ENCODE peak calls at places on chromosomes 13 and 19, in five cellular contexts. K, Z, L, C and W are unnamed samples.
A peak's percentile ranks its signal among the peaks of the same experiment; 100 is the strongest.

GRCh38 chr19:4515732-4516131 is 2.6 kb downstream of the PLIN4 start:
- DNase-seq in K (no peak), Z (no peak), L (no peak), C (no peak), W (no peak)

GRCh38 chr19:19860756-19861390 is 4.8 kb upstream of the ZNF253 start:
- DNase-seq in K (no peak), Z (no peak), L (peak; percentile 75), C (no peak), W (peak; percentile 35)

GRCh38 chr13:85520445-85520844 is 278.8 kb downstream of the SLITRK6 start:
- DNase-seq in K (peak; percentile 79), Z (no peak), L (no peak), C (peak; percentile 26), W (no peak)

GRCh38 chr13:113837554-113838355 is 26.1 kb downstream of the GAS6 start:
- DNase-seq in K (peak; percentile 98), Z (peak; percentile 53), L (no peak), C (peak; percentile 98), W (no peak)

GRCh38 chr13:61410669-61411297 is 4.9 kb downstream of the PCDH20 start:
- DNase-seq in K (peak; percentile 8), Z (no peak), L (peak; percentile 16), C (peak; percentile 8), W (no peak)

GRCh38 chr19:39327990-39328705 is 7.5 kb upstream of the LRFN1 start:
- DNase-seq in K (peak; percentile 53), Z (no peak), L (peak; percentile 93), C (peak; percentile 65), W (peak; percentile 85)

GRCh38 chr19:7191946-7192691 is 102.1 kb downstream of the INSR start:
- DNase-seq in K (no peak), Z (no peak), L (no peak), C (no peak), W (peak; percentile 72)

GRCh38 chr19:29247912-29248311 is 35.0 kb upstream of the UQCRFS1 start:
- DNase-seq in K (no peak), Z (no peak), L (no peak), C (no peak), W (no peak)

GRCh38 chr19:54154603-54155345 is 4.7 kb downstream of the LENG1 start:
- DNase-seq in K (no peak), Z (no peak), L (no peak), C (no peak), W (peak; percentile 71)

GRCh38 chr13:112624602-112625430 is 36.9 kb upstream of the TUBGCP3 start:
- DNase-seq in K (no peak), Z (no peak), L (no peak), C (no peak), W (no peak)

GRCh38 chr19:39599116-39599515 is 3.2 kb upstream of the LGALS13 start:
- DNase-seq in K (peak; percentile 27), Z (no peak), L (peak; percentile 77), C (peak; percentile 18), W (peak; percentile 2)

GRCh38 chr13:64819081-64819480 is 2411.1 kb downstream of the PCDH9 start:
- DNase-seq in K (peak; percentile 5), Z (no peak), L (no peak), C (no peak), W (no peak)

GRCh38 chr19:46608581-46609345 is 7.6 kb downstream of the CALM3 start:
- DNase-seq in K (no peak), Z (no peak), L (no peak), C (no peak), W (no peak)

GRCh38 chr19:4970558-4971423 is 1.9 kb downstream of the KDM4B start:
- DNase-seq in K (no peak), Z (no peak), L (peak; percentile 65), C (peak; percentile 71), W (no peak)

GRCh38 chr19:19732579-19733501 is at the start of gene ZNF14:
- DNase-seq in K (peak; percentile 90), Z (peak; percentile 83), L (peak; percentile 98), C (peak; percentile 94), W (peak; percentile 89)

GRCh38 chr13:113934576-113934975 is 39.3 kb downstream of the C13orf46 start:
- DNase-seq in K (no peak), Z (no peak), L (no peak), C (no peak), W (no peak)

GRCh38 chr13:48475230-48475629 is 57.6 kb downstream of the RCBTB2 start:
- DNase-seq in K (no peak), Z (no peak), L (no peak), C (no peak), W (no peak)

DNA sequence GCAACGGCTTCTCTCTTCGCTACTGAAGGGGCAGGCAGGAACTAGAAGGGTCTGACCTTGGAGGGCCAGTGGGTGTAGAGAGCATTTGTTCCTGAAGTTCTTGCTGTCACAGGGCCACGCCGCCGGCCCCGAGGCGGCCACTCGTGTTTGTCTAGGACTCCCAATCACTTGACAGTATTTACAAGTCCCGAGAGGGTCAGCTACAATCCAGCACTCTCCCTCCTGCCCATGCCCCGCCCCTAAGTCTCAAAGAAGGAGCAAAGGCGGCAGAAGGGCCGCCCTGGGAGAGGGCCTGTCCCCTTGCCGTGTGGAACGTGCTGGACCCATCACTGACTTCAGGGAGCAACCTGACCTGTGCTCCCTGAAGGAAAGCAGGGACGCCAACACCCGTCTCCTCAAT is 118.5 kb downstream of the STK24 start:
- DNase-seq in K (no peak), Z (no peak), L (no peak), C (no peak), W (no peak)
- H3K36me3 ChIP-seq in K (peaks cover 50% of the 10 kb centered on the region), Z (peaks cover 98% of the 10 kb centered on the region), L (no peaks in the 10 kb centered on the region), C (peaks cover 75% of the 10 kb centered on the region), W (peaks cover 14% of the 10 kb centered on the region)

GRCh38 chr13:92896842-92897241 is 329.8 kb upstream of the GPC6 start:
- DNase-seq in K (peak; percentile 21), Z (no peak), L (peak; percentile 57), C (peak; percentile 14), W (no peak)
- H3K9me3 ChIP-seq in K (no peaks in the 10 kb centered on the region), Z (no peaks in the 10 kb centered on the region), L (no peaks in the 10 kb centered on the region), C (peaks cover 11% of the 10 kb centered on the region), W (no peaks in the 10 kb centered on the region)

DNA sequence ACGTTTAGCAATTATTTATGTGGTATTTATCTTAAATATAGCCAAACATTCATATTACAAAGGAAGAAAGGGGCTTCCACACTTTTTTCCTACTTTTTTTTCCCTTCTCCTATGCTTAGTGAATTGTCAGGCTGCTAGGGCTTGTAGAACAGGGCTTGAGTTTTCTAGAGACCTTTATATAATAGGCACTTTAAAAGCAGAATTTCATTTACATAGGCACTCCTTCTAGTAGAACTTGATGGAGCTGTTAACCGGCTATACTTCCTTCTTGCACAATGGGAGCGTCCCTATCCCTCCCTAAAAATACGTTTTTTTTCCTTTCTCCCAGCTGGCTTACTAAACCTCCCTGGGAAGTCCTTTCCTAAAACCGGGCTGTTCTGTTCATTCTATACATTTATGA is 1.1 kb downstream of the TRIM13 start:
- DNase-seq in K (no peak), Z (no peak), L (no peak), C (no peak), W (no peak)
- H3K36me3 ChIP-seq in K (peaks cover 14% of the 10 kb centered on the region), Z (peaks cover 46% of the 10 kb centered on the region), L (peaks cover 27% of the 10 kb centered on the region), C (peaks cover 59% of the 10 kb centered on the region), W (no peaks in the 10 kb centered on the region)

GRCh38 chr19:21559444-21559843 is 54.0 kb downstream of the ZNF429 start:
- DNase-seq in K (no peak), Z (no peak), L (no peak), C (no peak), W (no peak)
- H3K9me3 ChIP-seq in K (peaks cover 43% of the 10 kb centered on the region), Z (peaks cover 52% of the 10 kb centered on the region), L (no peaks in the 10 kb centered on the region), C (peaks cover 78% of the 10 kb centered on the region), W (no peaks in the 10 kb centered on the region)

GRCh38 chr19:34350161-34350561 is 14.8 kb upstream of the GPI start:
- DNase-seq in K (peak; percentile 43), Z (no peak), L (no peak), C (no peak), W (peak; percentile 93)

GRCh38 chr19:34348899-34349487 is 16.0 kb upstream of the GPI start:
- DNase-seq in K (no peak), Z (no peak), L (no peak), C (no peak), W (no peak)

GRCh38 chr19:34347561-34348165 is 17.3 kb upstream of the GPI start:
- DNase-seq in K (no peak), Z (no peak), L (no peak), C (no peak), W (no peak)

GRCh38 chr19:34353546-34353945 is 11.4 kb upstream of the GPI start:
- DNase-seq in K (no peak), Z (no peak), L (no peak), C (no peak), W (no peak)

GRCh38 chr19:34351382-34351802 is 13.6 kb upstream of the GPI start:
- DNase-seq in K (no peak), Z (no peak), L (no peak), C (no peak), W (no peak)
- H3K36me3 ChIP-seq in K (peaks cover 51% of the 10 kb centered on the region), Z (peaks cover 92% of the 10 kb centered on the region), L (no peaks in the 10 kb centered on the region), C (peaks cover 43% of the 10 kb centered on the region), W (no peaks in the 10 kb centered on the region)

DNA sequence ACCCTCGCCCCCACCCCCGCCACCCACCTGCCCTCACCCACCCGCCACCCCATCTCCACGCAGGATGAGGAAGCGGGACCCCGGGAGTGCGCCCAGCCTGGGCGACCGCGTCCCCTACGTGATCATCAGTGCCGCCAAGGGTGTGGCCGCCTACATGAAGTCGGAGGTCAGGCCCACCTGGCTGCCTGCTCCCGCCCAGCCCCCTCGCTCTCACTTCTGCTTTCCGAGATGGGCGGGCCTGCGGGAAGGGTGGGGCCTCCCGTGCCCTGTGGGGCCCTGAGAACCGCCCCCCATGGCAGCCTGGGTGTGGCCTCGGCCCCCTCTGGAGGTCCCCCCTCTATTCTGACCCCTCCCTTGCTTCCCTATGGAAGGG is 3.1 kb upstream of the SPIB start:
- DNase-seq in K (no peak), Z (peak; percentile 51), L (no peak), C (no peak), W (no peak)
- H3K9me3 ChIP-seq in K (no peaks in the 10 kb centered on the region), Z (no peaks in the 10 kb centered on the region), L (no peaks in the 10 kb centered on the region), C (no peaks in the 10 kb centered on the region), W (no peaks in the 10 kb centered on the region)

GRCh38 chr19:8478605-8479004 is 23.8 kb downstream of the PRAM1 start:
- DNase-seq in K (no peak), Z (no peak), L (no peak), C (no peak), W (no peak)

GRCh38 chr19:8473652-8474476 is 28.6 kb downstream of the PRAM1 start:
- DNase-seq in K (no peak), Z (no peak), L (no peak), C (no peak), W (no peak)

GRCh38 chr19:8477889-8478288 is 24.6 kb downstream of the PRAM1 start:
- DNase-seq in K (no peak), Z (no peak), L (no peak), C (no peak), W (no peak)

GRCh38 chr19:8476524-8476923 is 25.9 kb downstream of the PRAM1 start:
- DNase-seq in K (no peak), Z (no peak), L (no peak), C (no peak), W (no peak)

DNA sequence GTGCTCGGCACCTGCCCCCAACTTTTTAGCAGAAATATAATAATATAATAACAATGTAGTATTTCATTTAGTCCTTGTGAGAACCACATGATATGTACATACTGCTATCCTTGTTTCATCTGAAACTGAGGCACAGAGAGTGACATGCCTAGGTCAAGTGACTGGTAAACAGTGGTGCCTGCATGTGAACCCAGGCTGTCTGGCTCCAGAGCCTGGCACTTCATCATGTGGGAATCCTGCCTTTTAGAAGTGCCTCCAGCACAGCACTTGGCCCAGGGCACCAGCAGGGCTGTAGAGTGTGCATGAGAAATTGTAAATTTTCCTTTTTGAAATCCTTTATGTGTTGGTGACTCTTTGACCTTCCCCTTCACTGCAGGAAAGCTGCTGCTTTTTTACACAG is 27.4 kb downstream of the PRAM1 start:
- DNase-seq in K (no peak), Z (no peak), L (no peak), C (no peak), W (no peak)
- H3K36me3 ChIP-seq in K (peaks cover 64% of the 10 kb centered on the region), Z (peaks cover 96% of the 10 kb centered on the region), L (peaks cover 17% of the 10 kb centered on the region), C (peaks cover 83% of the 10 kb centered on the region), W (peaks cover 28% of the 10 kb centered on the region)